ENCODE peak calls at places on chromosome 1, in five cellular contexts. A is GM23338, Q is upper lobe of left lung, T is SK-N-SH, N is transverse colon. V is an unnamed sample.

GRCh38 chr1:38190978-38191377 is 144.4 kb upstream of the POU3F1 start:
- DNase-seq in A (no peak), Q (no peak), T (no peak), N (no peak), V (no peak)

GRCh38 chr1:18923721-18924610 is 21.6 kb upstream of the ALDH4A1 start:
- DNase-seq in A (no peak), Q (peak; percentile 45), T (peak; percentile 90), N (no peak), V (no peak)

GRCh38 chr1:161736332-161736969 is 13.1 kb upstream of the DUSP12 start:
- DNase-seq in A (peak; percentile 52), Q (no peak), T (no peak), N (no peak), V (no peak)

GRCh38 chr1:115327270-115327669 is 10.8 kb downstream of the NGF start:
- DNase-seq in A (no peak), Q (no peak), T (no peak), N (no peak), V (no peak)

GRCh38 chr1:223364685-223365382 is 858 bp upstream of the SUSD4 start:
- DNase-seq in A (peak; percentile 77), Q (no peak), T (no peak), N (no peak), V (peak; percentile 10)

GRCh38 chr1:10724052-10724494 is 72.4 kb downstream of the CASZ1 start:
- DNase-seq in A (no peak), Q (peak; percentile 90), T (no peak), N (peak; percentile 49), V (no peak)

GRCh38 chr1:163412216-163412615 is 90.5 kb downstream of the NUF2 start:
- DNase-seq in A (no peak), Q (no peak), T (no peak), N (no peak), V (no peak)

GRCh38 chr1:191696371-191696770 is 461.9 kb upstream of the RGS18 start:
- DNase-seq in A (no peak), Q (no peak), T (no peak), N (no peak), V (no peak)

GRCh38 chr1:37394574-37395464 is 79.6 kb upstream of the ZC3H12A start:
- DNase-seq in A (peak; percentile 89), Q (no peak), T (peak; percentile 45), N (no peak), V (no peak)

GRCh38 chr1:26493267-26493666 is 21.0 kb downstream of the HMGN2 start:
- DNase-seq in A (no peak), Q (no peak), T (no peak), N (no peak), V (no peak)

GRCh38 chr1:90713741-90714509 is 3.2 kb downstream of the BARHL2 start:
- DNase-seq in A (peak; percentile 65), Q (no peak), T (no peak), N (no peak), V (no peak)

GRCh38 chr1:58755468-58755872 is 28.4 kb downstream of the JUN start:
- DNase-seq in A (no peak), Q (peak; percentile 81), T (no peak), N (peak; percentile 51), V (peak; percentile 29)

GRCh38 chr1:202130275-202130646 is 7.5 kb downstream of the GPR37L1 start:
- DNase-seq in A (no peak), Q (no peak), T (peak; percentile 59), N (no peak), V (no peak)

GRCh38 chr1:66446261-66447001 is 87.5 kb upstream of the SGIP1 start:
- DNase-seq in A (peak; percentile 80), Q (no peak), T (peak; percentile 64), N (no peak), V (no peak)

GRCh38 chr1:157097692-157098091 is 1.9 kb downstream of the ETV3L start:
- DNase-seq in A (no peak), Q (no peak), T (no peak), N (no peak), V (no peak)

GRCh38 chr1:22208265-22208972 is 65.5 kb upstream of the WNT4 start:
- DNase-seq in A (peak; percentile 23), Q (no peak), T (peak; percentile 59), N (no peak), V (no peak)

GRCh38 chr1:207918016-207918415 is 7.1 kb upstream of the CD34 start:
- DNase-seq in A (no peak), Q (no peak), T (no peak), N (no peak), V (no peak)

GRCh38 chr1:42157667-42158066 is 4.5 kb downstream of the GUCA2B start:
- DNase-seq in A (peak; percentile 43), Q (no peak), T (no peak), N (no peak), V (no peak)

GRCh38 chr1:65429806-65430205 is 9.3 kb downstream of the LEPR start:
- DNase-seq in A (no peak), Q (no peak), T (no peak), N (no peak), V (no peak)

GRCh38 chr1:24386241-24386640 is 27.3 kb downstream of the STPG1 start:
- DNase-seq in A (no peak), Q (peak; percentile 63), T (no peak), N (no peak), V (no peak)

GRCh38 chr1:116531917-116532316 is 38.9 kb downstream of the CD58 start:
- DNase-seq in A (peak; percentile 26), Q (no peak), T (no peak), N (no peak), V (no peak)

GRCh38 chr1:197486948-197487347 is 218.9 kb downstream of the CRB1 start:
- DNase-seq in A (no peak), Q (peak; percentile 38), T (no peak), N (no peak), V (no peak)

GRCh38 chr1:40389871-40390560 is 16.5 kb downstream of the SMAP2 start:
- DNase-seq in A (no peak), Q (peak; percentile 56), T (no peak), N (peak; percentile 41), V (no peak)

GRCh38 chr1:23594927-23595353 is 35.6 kb upstream of the ID3 start:
- DNase-seq in A (no peak), Q (no peak), T (no peak), N (peak; percentile 27), V (no peak)

GRCh38 chr1:13536612-13537011 is 22.8 kb upstream of the LRRC38 start:
- DNase-seq in A (peak; percentile 19), Q (no peak), T (no peak), N (no peak), V (no peak)

GRCh38 chr1:81574365-81574764 is 226.4 kb upstream of the ADGRL2 start:
- DNase-seq in A (no peak), Q (no peak), T (no peak), N (no peak), V (no peak)

GRCh38 chr1:77230051-77230450 is 10.8 kb upstream of the PIGK start:
- DNase-seq in A (no peak), Q (no peak), T (no peak), N (no peak), V (no peak)

GRCh38 chr1:203268901-203269653 is 36.2 kb upstream of the BTG2 start:
- DNase-seq in A (peak; percentile 90), Q (no peak), T (peak; percentile 78), N (no peak), V (no peak)

GRCh38 chr1:203265541-203265940 is 36.1 kb upstream of the CHIT1 start:
- DNase-seq in A (no peak), Q (no peak), T (no peak), N (no peak), V (no peak)

GRCh38 chr1:203269654-203270020 is 35.7 kb upstream of the BTG2 start:
- DNase-seq in A (no peak), Q (no peak), T (no peak), N (no peak), V (no peak)

GRCh38 chr1:203267912-203268311 is 37.4 kb upstream of the BTG2 start:
- DNase-seq in A (no peak), Q (no peak), T (no peak), N (no peak), V (no peak)

GRCh38 chr1:203267347-203267846 is 37.9 kb upstream of the BTG2 start:
- DNase-seq in A (peak; percentile 97), Q (peak; percentile 75), T (peak; percentile 80), N (peak; percentile 90), V (peak; percentile 63)
- TF ChIP-seq POLR2AphosphoS5 in A (no peak), Q (no peak), T (no peak), N (peak; percentile 30), V (no peak)

GRCh38 chr1:182588460-182589396 is at the start of gene RNASEL:
- DNase-seq in A (peak; percentile 73), Q (peak; percentile 85), T (no peak), N (peak; percentile 86), V (no peak)
- TF ChIP-seq POLR2AphosphoS5 in A (peak; percentile 17), Q (peak; percentile 60), T (no peak), N (peak; percentile 81), V (no peak)

GRCh38 chr1:226781937-226782609 is 43.0 kb upstream of the ITPKB start:
- DNase-seq in A (no peak), Q (no peak), T (no peak), N (no peak), V (no peak)

GRCh38 chr1:226783202-226783601 is 44.1 kb upstream of the ITPKB start:
- DNase-seq in A (no peak), Q (no peak), T (no peak), N (no peak), V (no peak)

GRCh38 chr1:226786550-226786949 is 47.5 kb upstream of the ITPKB start:
- DNase-seq in A (no peak), Q (no peak), T (no peak), N (no peak), V (peak; percentile 39)

GRCh38 chr1:226785805-226786204 is 46.7 kb upstream of the ITPKB start:
- DNase-seq in A (no peak), Q (no peak), T (no peak), N (no peak), V (no peak)

GRCh38 chr1:226784081-226785049 is 45.3 kb upstream of the ITPKB start:
- DNase-seq in A (no peak), Q (no peak), T (no peak), N (no peak), V (no peak)
- TF ChIP-seq POLR2AphosphoS5 in A (no peak), Q (no peak), T (no peak), N (no peak), V (no peak)

GRCh38 chr1:94095744-94096469 is 25.0 kb downstream of the ABCA4 start:
- DNase-seq in A (no peak), Q (no peak), T (no peak), N (no peak), V (no peak)

GRCh38 chr1:94094466-94095111 is 26.4 kb downstream of the ABCA4 start:
- DNase-seq in A (no peak), Q (peak; percentile 55), T (no peak), N (peak; percentile 23), V (no peak)

GRCh38 chr1:94096797-94097549 is 24.0 kb downstream of the ABCA4 start:
- DNase-seq in A (no peak), Q (no peak), T (no peak), N (peak; percentile 13), V (no peak)

GRCh38 chr1:94093996-94094395 is 27.0 kb downstream of the ABCA4 start:
- DNase-seq in A (no peak), Q (no peak), T (no peak), N (no peak), V (no peak)

DNA sequence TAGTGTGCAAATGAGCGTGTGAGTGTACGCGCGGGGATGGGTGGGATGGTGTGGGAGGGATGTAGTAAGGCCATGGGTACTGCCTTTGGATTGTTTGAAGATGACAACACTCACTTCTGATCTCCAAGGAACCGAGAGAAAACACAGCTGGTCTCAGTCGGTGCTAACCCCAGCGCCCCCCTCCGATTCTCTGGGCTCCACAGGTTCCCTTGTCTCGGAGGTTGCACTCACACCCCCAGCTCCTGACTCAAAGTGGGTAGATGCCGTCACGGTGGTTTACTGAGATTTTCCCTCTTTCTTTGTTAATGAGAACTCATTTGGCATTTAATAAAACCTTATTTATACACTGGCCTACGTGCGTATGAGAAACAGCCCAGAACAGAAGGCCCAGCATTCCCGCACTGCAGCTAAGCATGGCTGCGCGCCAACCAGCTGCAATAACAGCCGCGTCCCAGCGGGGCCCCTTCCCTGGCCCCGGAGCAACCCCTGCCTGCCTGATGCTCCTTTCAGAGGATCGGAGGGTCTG is 25.8 kb downstream of the ABCA4 start:
- DNase-seq in A (no peak), Q (peak; percentile 27), T (no peak), N (peak; percentile 46), V (no peak)
- TF ChIP-seq POLR2AphosphoS5 in A (no peak), Q (peak; percentile 4), T (no peak), N (no peak), V (no peak)

V was measured in GM12891.